ENCODE peak calls at places on chromosome 2, in four cellular contexts. B is C1 segment of cervical spinal cord, D is PC-9, S is GM12892. V is an unnamed sample.

GRCh38 chr2:131104487-131105155 is 515 bp upstream of the PLEKHB2 start:
- DNase-seq in B (no peak), D (peak; percentile 54), S (peak; percentile 54), V (peak; percentile 93)

GRCh38 chr2:226836548-226836885 is 663 bp downstream of the RHBDD1 start:
- DNase-seq in D (no peak), B (no peak), S (no peak), V (no peak)

GRCh38 chr2:218963597-218963996 is 4.1 kb downstream of the CDK5R2 start:
- DNase-seq in S (no peak), D (no peak), B (no peak), V (no peak)

GRCh38 chr2:158723311-158723838 is 71.7 kb upstream of the DAPL1 start:
- DNase-seq in B (peak; percentile 89), D (peak; percentile 41), S (no peak), V (peak; percentile 96)

GRCh38 chr2:105604938-105605337 is 139.8 kb upstream of the NCK2 start:
- DNase-seq in D (no peak), S (no peak), B (peak; percentile 20), V (peak; percentile 75)

GRCh38 chr2:33391582-33392255 is 84.7 kb upstream of the RASGRP3 start:
- DNase-seq in S (no peak), D (no peak), B (no peak), V (no peak)

GRCh38 chr2:121377676-121378075 is 92.7 kb upstream of the TFCP2L1 start:
- DNase-seq in B (no peak), D (no peak), S (no peak), V (no peak)

GRCh38 chr2:109180786-109181185 is 51.8 kb downstream of the SH3RF3 start:
- DNase-seq in B (no peak), S (no peak), D (no peak), V (no peak)

GRCh38 chr2:15311201-15311882 is 249.8 kb downstream of the NBAS start:
- DNase-seq in D (no peak), B (no peak), S (no peak), V (no peak)

GRCh38 chr2:162261032-162261945 is 18.0 kb upstream of the FAP start:
- DNase-seq in S (no peak), D (peak; percentile 22), B (no peak), V (no peak)

GRCh38 chr2:142220901-142221300 is 90.1 kb upstream of the LRP1B start:
- DNase-seq in B (no peak), D (no peak), S (no peak), V (no peak)

GRCh38 chr2:173370198-173370597 is 15.5 kb downstream of the CDCA7 start:
- DNase-seq in B (no peak), S (no peak), D (no peak), V (no peak)

GRCh38 chr2:36569267-36569860 is 28.6 kb downstream of the FEZ2 start:
- DNase-seq in S (no peak), D (no peak), B (no peak), V (no peak)

GRCh38 chr2:62412347-62412742 is 93.7 kb downstream of the TMEM17 start:
- DNase-seq in S (no peak), D (no peak), B (no peak), V (no peak)

GRCh38 chr2:184187421-184187971 is 410.8 kb upstream of the ZNF804A start:
- DNase-seq in B (no peak), S (no peak), D (no peak), V (no peak)

GRCh38 chr2:143474568-143474967 is 345.3 kb downstream of the ARHGAP15 start:
- DNase-seq in S (no peak), B (no peak), D (no peak), V (no peak)

GRCh38 chr2:179274749-179275148 is 10.1 kb upstream of the SESTD1 start:
- DNase-seq in S (no peak), B (no peak), D (no peak), V (no peak)

GRCh38 chr2:122193622-122194021 is 438.2 kb downstream of the TSN start:
- DNase-seq in S (no peak), B (no peak), D (no peak), V (no peak)

GRCh38 chr2:134465706-134466105 is 211.8 kb downstream of the MGAT5 start:
- DNase-seq in S (no peak), B (no peak), D (no peak), V (no peak)

GRCh38 chr2:180682871-180683270 is 297.5 kb upstream of the UBE2E3 start:
- DNase-seq in B (no peak), S (no peak), D (no peak), V (no peak)

GRCh38 chr2:170301606-170302005 is 123.7 kb downstream of the MYO3B start:
- DNase-seq in B (no peak), D (no peak), S (no peak), V (no peak)

GRCh38 chr2:51723716-51724115 is 691.8 kb upstream of the NRXN1 start:
- DNase-seq in B (no peak), S (no peak), D (no peak), V (no peak)

GRCh38 chr2:169509955-169510354 is 453 bp downstream of the KLHL41 start:
- DNase-seq in D (no peak), S (no peak), B (no peak), V (no peak)

GRCh38 chr2:69164379-69164778 is 151.4 kb downstream of the ANTXR1 start:
- DNase-seq in S (no peak), D (no peak), B (no peak), V (no peak)

GRCh38 chr2:156005531-156005930 is 327.0 kb downstream of the NR4A2 start:
- DNase-seq in S (no peak), B (no peak), D (no peak), V (no peak)

GRCh38 chr2:235553696-235554100 is 59.9 kb downstream of the AGAP1 start:
- DNase-seq in D (peak; percentile 83), S (no peak), B (no peak), V (no peak)

GRCh38 chr2:42971947-42972736 is 179.8 kb upstream of the HAAO start:
- DNase-seq in B (no peak), S (no peak), D (no peak), V (no peak)

GRCh38 chr2:49033394-49033793 is 120.9 kb downstream of the FSHR start:
- DNase-seq in S (no peak), B (no peak), D (no peak), V (no peak)

GRCh38 chr2:8906208-8906607 is 68.8 kb upstream of the KIDINS220 start:
- DNase-seq in D (peak; percentile 9), S (no peak), B (no peak), V (no peak)

GRCh38 chr2:26649322-26649721 is 8.2 kb upstream of the CIB4 start:
- DNase-seq in B (no peak), S (no peak), D (no peak), V (no peak)

GRCh38 chr2:172233947-172234715 is 131.4 kb upstream of the DLX2 start:
- DNase-seq in S (no peak), B (peak; percentile 37), D (no peak), V (peak; percentile 25)

GRCh38 chr2:225842939-225843338 is 443.4 kb downstream of the NYAP2 start:
- DNase-seq in D (no peak), S (no peak), B (no peak), V (no peak)

GRCh38 chr2:126264625-126265024 is 391.3 kb upstream of the GYPC start:
- DNase-seq in B (no peak), S (no peak), D (no peak), V (no peak)

GRCh38 chr2:33019796-33020195 is 73.0 kb downstream of the LTBP1 start:
- DNase-seq in B (no peak), D (no peak), S (no peak), V (no peak)

GRCh38 chr2:96809951-96810782 is 5.9 kb upstream of the CNNM3 start:
- DNase-seq in B (no peak), S (no peak), D (no peak), V (no peak)

GRCh38 chr2:207711750-207712487 is 479 bp downstream of the CCNYL1 start:
- DNase-seq in D (peak; percentile 56), B (peak; percentile 58), S (peak; percentile 57), V (no peak)

GRCh38 chr2:233085839-233086150 is 25.7 kb downstream of the INPP5D start:
- DNase-seq in B (no peak), D (no peak), S (no peak), V (no peak)

V was measured in hippocampal formation.